ENCODE peak calls at places on chromosomes 5 and 9, in five cellular contexts. W is SK-N-SH, T is GM12878, C is GM12892, Y is HepG2. B is an unnamed sample.

GRCh38 chr5:135230326-135230925 is 168.6 kb downstream of the MACROH2A1 start:
- DNase-seq in Y (peak), C (no peak), T (no peak), W (no peak), B (no peak)

GRCh38 chr9:124219290-124219605 is 38.5 kb upstream of the NEK6 start:
- DNase-seq in T (no peak), W (no peak), C (no peak), Y (no peak), B (no peak)

GRCh38 chr9:1098551-1098950 is 48.4 kb downstream of the DMRT2 start:
- DNase-seq in C (no peak), T (no peak), W (no peak), Y (no peak), B (no peak)

GRCh38 chr9:35611230-35611797 is 6.3 kb downstream of the TESK1 start:
- DNase-seq in C (peak), Y (peak), W (peak), T (no peak), B (no peak)

GRCh38 chr5:109325456-109325855 is 84.3 kb downstream of the PJA2 start:
- DNase-seq in W (no peak), C (no peak), T (no peak), Y (peak), B (no peak)

GRCh38 chr5:95949810-95950209 is 11.8 kb downstream of the ELL2 start:
- DNase-seq in C (no peak), Y (no peak), W (no peak), T (no peak), B (no peak)

GRCh38 chr5:138641547-138642298 is 66.5 kb upstream of the HSPA9 start:
- DNase-seq in T (no peak), W (peak), Y (peak), C (peak), B (no peak)

GRCh38 chr5:56359809-56360685 is 126.9 kb upstream of the ANKRD55 start:
- DNase-seq in T (no peak), W (no peak), C (no peak), Y (peak), B (no peak)

GRCh38 chr5:10503997-10504761 is 59.7 kb upstream of the ANKRD33B start:
- DNase-seq in C (no peak), Y (peak), T (no peak), W (peak), B (no peak)

GRCh38 chr5:68010740-68011139 is 204.8 kb upstream of the PIK3R1 start:
- DNase-seq in C (no peak), T (no peak), Y (no peak), W (no peak), B (no peak)

GRCh38 chr5:105836263-105836662 is 1834.5 kb downstream of the EFNA5 start:
- DNase-seq in T (no peak), C (no peak), Y (no peak), W (no peak), B (no peak)

GRCh38 chr9:112112519-112112918 is 62.6 kb downstream of the SUSD1 start:
- DNase-seq in C (no peak), W (no peak), T (no peak), Y (no peak), B (no peak)

GRCh38 chr9:134864821-134865190 is 15.8 kb upstream of the FCN2 start:
- DNase-seq in W (no peak), T (no peak), C (no peak), Y (no peak), B (no peak)

GRCh38 chr5:122262107-122262506 is 49.9 kb upstream of the SNCAIP start:
- DNase-seq in W (no peak), Y (no peak), T (no peak), C (no peak), B (no peak)

GRCh38 chr5:35899805-35900204 is 38.6 kb downstream of the CAPSL start:
- DNase-seq in Y (no peak), T (no peak), W (no peak), C (no peak), B (no peak)

GRCh38 chr9:6620796-6621195 is 24.7 kb downstream of the GLDC start:
- DNase-seq in Y (no peak), W (no peak), C (no peak), T (no peak), B (no peak)

GRCh38 chr9:22374021-22374420 is 72.6 kb upstream of the DMRTA1 start:
- DNase-seq in C (no peak), Y (no peak), T (no peak), W (no peak), B (no peak)

GRCh38 chr9:95092321-95093072 is 225.0 kb downstream of the FANCC start:
- DNase-seq in Y (no peak), C (no peak), W (peak), T (no peak), B (no peak)

GRCh38 chr5:111127453-111128195 is 35.5 kb downstream of the WDR36 start:
- DNase-seq in Y (no peak), T (no peak), W (no peak), C (no peak), B (no peak)

GRCh38 chr5:40549611-40550010 is 130.1 kb upstream of the PTGER4 start:
- DNase-seq in T (no peak), W (no peak), C (no peak), Y (no peak), B (no peak)

GRCh38 chr5:2335156-2335555 is 416.3 kb downstream of the IRX2 start:
- DNase-seq in T (no peak), Y (no peak), W (no peak), C (no peak), B (no peak)

GRCh38 chr5:159504857-159505304 is 174.6 kb upstream of the IL12B start:
- DNase-seq in Y (no peak), T (no peak), C (no peak), W (no peak), B (no peak)

GRCh38 chr9:135225619-135226228 is 138.3 kb downstream of the OLFM1 start:
- DNase-seq in W (no peak), C (no peak), Y (no peak), T (no peak), B (no peak)

DNA sequence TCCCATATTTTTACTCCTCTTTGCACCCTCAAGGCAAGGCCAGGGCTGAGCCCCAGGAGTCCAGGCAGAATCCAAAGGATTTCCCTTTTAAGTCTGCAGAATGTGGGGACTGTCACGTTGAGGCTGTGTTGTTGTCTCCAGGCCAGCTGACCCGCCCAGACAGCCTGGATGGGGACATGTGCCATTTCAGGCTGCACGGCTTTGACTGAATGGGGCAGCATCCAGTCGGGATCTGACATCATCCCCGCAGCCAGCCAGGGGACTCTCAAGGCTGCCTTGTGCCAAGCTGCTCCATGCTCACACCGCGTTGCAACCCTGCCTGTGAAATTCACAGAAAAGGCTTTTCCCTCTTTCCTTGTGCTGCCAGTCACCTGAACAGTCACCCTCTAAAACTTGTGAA is 2.2 kb upstream of the ZNF366 start:
- DNase-seq in Y (no peak), W (no peak), T (no peak), C (no peak), B (no peak)
- TF ChIP-seq TAF1 in Y (no peak), W (no peak), T (no peak), C (no peak), B (no peak)

GRCh38 chr9:113886471-113886870 is 10.4 kb downstream of the ZNF618 start:
- DNase-seq in Y (no peak), T (no peak), C (no peak), W (no peak), B (no peak)

GRCh38 chr9:113886003-113886324 is 9.9 kb downstream of the ZNF618 start:
- DNase-seq in T (no peak), Y (no peak), C (no peak), W (no peak), B (no peak)

GRCh38 chr9:113888361-113888760 is 12.3 kb downstream of the ZNF618 start:
- DNase-seq in Y (no peak), W (no peak), T (no peak), C (no peak), B (no peak)

GRCh38 chr9:113887436-113887835 is 11.3 kb downstream of the ZNF618 start:
- DNase-seq in Y (no peak), W (no peak), C (no peak), T (no peak), B (no peak)

DNA sequence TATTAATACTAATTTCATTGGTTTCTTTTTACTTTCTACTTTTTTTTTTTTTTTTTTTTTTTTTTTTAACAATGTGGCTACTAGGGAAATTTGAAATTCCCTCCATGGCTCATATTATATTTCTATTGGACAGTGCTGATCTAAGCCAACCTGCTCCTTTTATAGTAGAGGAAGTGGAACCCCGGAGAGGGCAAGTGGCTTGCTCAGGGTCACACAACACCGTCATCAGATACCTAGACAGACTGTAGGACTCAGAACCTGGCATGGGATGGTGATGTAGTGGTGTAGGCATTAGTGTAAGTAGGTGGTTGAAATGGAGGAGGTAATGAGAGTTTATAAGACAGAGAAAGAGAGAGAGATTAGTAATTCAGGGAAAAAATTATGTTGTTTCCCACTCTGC is 10.8 kb downstream of the ZNF618 start:
- DNase-seq in C (no peak), Y (no peak), T (no peak), W (no peak), B (no peak)
- TF ChIP-seq TAF1 in C (no peak), Y (no peak), T (no peak), W (no peak), B (no peak)

DNA sequence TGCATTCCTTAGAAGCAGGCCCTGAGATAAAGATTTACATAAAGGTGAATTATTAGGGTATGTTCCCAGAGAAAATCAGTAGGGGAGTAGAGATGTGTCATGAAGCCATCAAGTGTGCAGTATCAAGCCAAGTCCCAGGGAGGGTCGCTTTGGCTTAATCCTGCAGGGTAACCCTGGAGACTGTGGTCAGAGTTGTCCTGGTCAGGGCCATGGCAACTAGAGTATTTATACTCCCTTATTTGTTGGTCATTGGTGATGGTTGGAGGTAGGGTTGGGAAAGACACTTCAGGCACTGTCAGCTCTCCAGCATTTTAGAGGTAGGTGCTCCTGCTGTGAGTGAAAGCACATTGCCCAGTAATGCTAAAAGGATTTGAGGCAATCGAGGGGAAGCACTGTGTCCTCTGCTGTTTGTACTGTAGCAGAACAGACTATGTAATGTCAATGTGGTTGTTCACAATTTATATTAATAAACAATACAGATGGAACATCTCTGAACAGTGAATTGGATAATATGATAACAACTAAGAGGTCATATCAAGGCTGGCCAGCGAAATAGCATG is 108.9 kb downstream of the GDNF start:
- DNase-seq in Y (no peak), T (no peak), W (no peak), C (no peak), B (no peak)
- TF ChIP-seq TAF1 in Y (no peak), T (no peak), W (no peak), C (no peak), B (no peak)

GRCh38 chr5:103128202-103128601 is 8.1 kb downstream of the PPIP5K2 start:
- DNase-seq in T (no peak), C (no peak), W (no peak), Y (no peak), B (no peak)

GRCh38 chr5:103133231-103133630 is 13.1 kb downstream of the PPIP5K2 start:
- DNase-seq in Y (no peak), T (no peak), W (no peak), C (no peak), B (no peak)

GRCh38 chr5:103132684-103133083 is 12.6 kb downstream of the PPIP5K2 start:
- DNase-seq in W (no peak), T (no peak), C (no peak), Y (no peak), B (no peak)

GRCh38 chr5:103122242-103122641 is 2.1 kb downstream of the PPIP5K2 start:
- DNase-seq in C (no peak), Y (no peak), W (no peak), T (no peak), B (no peak)

GRCh38 chr5:103127292-103127691 is 7.2 kb downstream of the PPIP5K2 start:
- DNase-seq in Y (no peak), C (no peak), W (no peak), T (no peak), B (no peak)
- TF ChIP-seq TAF1 in Y (no peak), C (no peak), W (no peak), T (no peak), B (no peak)

DNA sequence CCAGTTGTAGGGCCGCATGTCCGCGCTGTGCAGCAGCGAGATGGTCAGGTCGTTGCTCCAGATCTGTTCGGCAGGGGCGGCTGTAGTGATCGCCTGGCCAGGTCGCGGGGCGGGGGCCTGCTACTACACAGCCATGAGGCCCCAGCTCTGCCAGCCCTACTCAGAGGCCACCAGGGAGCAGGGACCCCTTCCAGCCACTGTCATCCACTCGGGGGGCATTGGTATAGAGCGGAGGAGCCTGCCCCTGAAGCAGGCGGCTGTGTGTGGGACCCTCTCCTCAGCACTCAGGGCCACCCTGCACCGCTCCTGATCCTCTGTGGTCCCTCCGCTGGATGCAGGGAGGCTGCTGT is 1.7 kb downstream of the FBXW5 start:
- DNase-seq in C (no peak), W (no peak), Y (no peak), T (no peak), B (no peak)
- TF ChIP-seq TAF1 in C (no peak), W (no peak), Y (no peak), T (no peak), B (no peak)

GRCh38 chr9:93267681-93268505 is 84.0 kb downstream of the WNK2 start:
- DNase-seq in Y (no peak), C (peak), W (peak), T (no peak), B (peak)
- TF ChIP-seq TAF1 in Y (no peak), C (no peak), W (no peak), T (no peak), B (no peak)

B was measured in GM12891.